ENCODE peak calls at places on chromosomes 6 and 20, in six cellular contexts. E is gastrocnemius medialis, R is adipocyte, J is left lung, Q is HAP-1, M is NT2/D1. Z is an unnamed sample.

GRCh38 chr20:7540923-7541322 is 399.3 kb downstream of the HAO1 start:
- DNase-seq in R (no peak), J (no peak), M (no peak), Q (no peak), E (no peak), Z (no peak)

GRCh38 chr6:27161946-27162603 is 85.4 kb upstream of the PRSS16 start:
- DNase-seq in E (no peak), M (no peak), J (no peak), Q (peak; percentile 51), R (peak; percentile 82), Z (no peak)

GRCh38 chr6:168700880-168701279 is 259.9 kb downstream of the SMOC2 start:
- DNase-seq in M (no peak), R (no peak), Q (no peak), E (no peak), J (no peak), Z (no peak)

GRCh38 chr6:53302678-53303360 is 45.9 kb downstream of the ELOVL5 start:
- DNase-seq in R (peak; percentile 68), M (no peak), Q (peak; percentile 34), J (no peak), E (no peak), Z (no peak)

GRCh38 chr6:24777227-24777626 is 2.5 kb downstream of the GMNN start:
- DNase-seq in E (no peak), R (peak; percentile 26), J (no peak), M (no peak), Q (no peak), Z (no peak)

GRCh38 chr6:89146748-89147715 is 1.2 kb downstream of the PM20D2 start:
- DNase-seq in E (peak; percentile 50), Q (peak; percentile 42), M (no peak), R (peak; percentile 59), J (no peak), Z (no peak)

GRCh38 chr6:56949925-56950495 is 4.9 kb upstream of the BEND6 start:
- DNase-seq in J (no peak), Q (peak; percentile 79), E (no peak), M (no peak), R (no peak), Z (no peak)

GRCh38 chr20:40798066-40798465 is 109.0 kb upstream of the MAFB start:
- DNase-seq in M (no peak), R (no peak), J (no peak), E (no peak), Q (no peak), Z (no peak)

GRCh38 chr6:48315051-48315719 is 204.2 kb upstream of the PTCHD4 start:
- DNase-seq in J (no peak), R (no peak), M (no peak), Q (no peak), E (no peak), Z (no peak)

GRCh38 chr6:163548624-163549023 is 134.1 kb downstream of the QKI start:
- DNase-seq in J (no peak), Q (no peak), M (no peak), R (no peak), E (no peak), Z (no peak)

GRCh38 chr6:7257521-7258230 is 55.3 kb downstream of the SSR1 start:
- DNase-seq in M (no peak), E (no peak), Q (no peak), R (no peak), J (no peak), Z (no peak)

GRCh38 chr20:56820984-56821383 is 191.9 kb downstream of the TFAP2C start:
- DNase-seq in Q (no peak), M (no peak), J (no peak), R (no peak), E (no peak), Z (no peak)

GRCh38 chr6:3850451-3851203 is 1.5 kb downstream of the FAM50B start:
- DNase-seq in E (no peak), R (no peak), Q (no peak), M (no peak), J (peak; percentile 81), Z (no peak)

GRCh38 chr6:10184408-10185187 is 230.3 kb downstream of the TFAP2A start:
- DNase-seq in E (no peak), M (no peak), R (no peak), Q (no peak), J (no peak), Z (no peak)

GRCh38 chr20:50911030-50911429 is 20.2 kb downstream of the ADNP start:
- DNase-seq in Q (no peak), M (no peak), R (peak; percentile 93), J (no peak), E (no peak), Z (no peak)

GRCh38 chr6:44868905-44869304 is 459.2 kb upstream of the RUNX2 start:
- DNase-seq in R (no peak), Q (no peak), E (no peak), M (no peak), J (no peak), Z (no peak)

GRCh38 chr6:142838821-142839685 is 105.9 kb downstream of the HIVEP2 start:
- DNase-seq in M (no peak), Q (no peak), E (no peak), J (no peak), R (no peak), Z (no peak)

GRCh38 chr6:17001188-17001587 is 100.7 kb upstream of the STMND1 start:
- DNase-seq in M (no peak), E (no peak), Q (no peak), J (no peak), R (no peak), Z (no peak)

GRCh38 chr20:37398750-37399621 is 53.0 kb downstream of the SRC start:
- DNase-seq in R (no peak), J (peak; percentile 74), M (no peak), Q (no peak), E (no peak), Z (no peak)

GRCh38 chr6:54068694-54069093 is 42.5 kb upstream of the MLIP start:
- DNase-seq in E (no peak), M (no peak), J (no peak), R (no peak), Q (no peak), Z (no peak)

GRCh38 chr6:9516207-9516606 is 898.7 kb downstream of the TFAP2A start:
- DNase-seq in E (no peak), J (no peak), R (peak; percentile 65), Q (no peak), M (no peak), Z (no peak)

GRCh38 chr6:21438237-21438985 is 155.1 kb upstream of the SOX4 start:
- DNase-seq in R (no peak), Q (no peak), J (no peak), E (no peak), M (no peak), Z (no peak)

GRCh38 chr6:30565772-30566171 is 5.5 kb upstream of the ABCF1 start:
- DNase-seq in M (no peak), E (no peak), J (no peak), R (no peak), Q (no peak), Z (no peak)

GRCh38 chr6:70669133-70669532 is 1.4 kb downstream of the SMAP1 start:
- DNase-seq in E (no peak), J (no peak), R (peak; percentile 33), Q (no peak), M (no peak), Z (no peak)

DNA sequence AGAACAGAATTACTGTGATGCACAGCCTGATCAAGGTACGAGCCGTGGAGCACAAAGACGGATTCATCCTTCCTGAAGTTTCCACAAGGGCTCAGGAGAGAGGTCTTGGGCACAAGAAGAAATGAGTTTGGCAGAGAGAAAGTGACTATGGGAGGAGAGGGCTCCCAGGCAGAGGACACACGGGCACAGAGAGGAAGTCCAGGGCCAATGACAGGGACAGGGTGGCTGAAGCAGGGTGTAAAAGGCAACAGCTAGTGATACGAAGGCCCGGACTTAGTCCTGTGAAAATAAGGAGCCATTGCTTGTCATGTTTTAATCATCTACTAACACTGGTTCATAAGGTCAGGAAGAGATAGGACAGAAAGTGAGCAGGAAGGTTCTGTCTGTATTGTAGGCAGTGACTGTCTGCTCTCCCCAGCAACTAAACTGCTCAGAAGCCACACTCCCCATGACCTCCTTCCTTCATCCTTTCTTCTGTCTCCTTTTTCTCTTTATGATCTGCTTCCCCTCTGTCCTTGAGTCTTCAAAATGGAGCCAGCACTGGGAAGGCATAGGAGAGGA is 204.7 kb upstream of the SHLD1 start:
- DNase-seq in E (no peak), J (no peak), Q (no peak), M (no peak), R (no peak), Z (no peak)
- H3K27me3 ChIP-seq in E (no peaks in the 10 kb centered on the region), J (no peaks in the 10 kb centered on the region), Q (no peaks in the 10 kb centered on the region), M (no peaks in the 10 kb centered on the region), R (no peaks in the 10 kb centered on the region), Z (no peaks in the 10 kb centered on the region)

GRCh38 chr6:31834704-31835375 is 7.3 kb downstream of the HSPA1B start:
- DNase-seq in J (peak; percentile 90), M (no peak), E (peak; percentile 72), R (peak; percentile 78), Q (peak; percentile 4), Z (no peak)
- H3K27me3 ChIP-seq in J (no peaks in the 10 kb centered on the region), M (no peaks in the 10 kb centered on the region), E (no peaks in the 10 kb centered on the region), R (no peaks in the 10 kb centered on the region), Q (no peaks in the 10 kb centered on the region), Z (no peaks in the 10 kb centered on the region)

GRCh38 chr20:62437430-62437829 is 10.1 kb upstream of the RBBP8NL start:
- DNase-seq in J (no peak), M (no peak), E (no peak), Q (no peak), R (no peak), Z (no peak)

GRCh38 chr20:62436692-62437091 is 9.4 kb upstream of the RBBP8NL start:
- DNase-seq in E (no peak), R (no peak), J (no peak), M (no peak), Q (no peak), Z (no peak)

GRCh38 chr20:62433655-62434054 is 6.3 kb upstream of the RBBP8NL start:
- DNase-seq in M (no peak), E (peak; percentile 37), Q (no peak), R (no peak), J (no peak), Z (no peak)

GRCh38 chr20:62430871-62431447 is 3.6 kb upstream of the RBBP8NL start:
- DNase-seq in E (no peak), J (no peak), M (no peak), Q (no peak), R (no peak), Z (no peak)

GRCh38 chr20:62434098-62434497 is 6.8 kb upstream of the RBBP8NL start:
- DNase-seq in R (no peak), Q (no peak), M (no peak), E (no peak), J (no peak), Z (no peak)
- H3K27me3 ChIP-seq in R (peaks cover 79% of the 10 kb centered on the region), Q (peaks cover 26% of the 10 kb centered on the region), M (peaks cover 11% of the 10 kb centered on the region), E (no peaks in the 10 kb centered on the region), J (peaks cover 61% of the 10 kb centered on the region), Z (no peaks in the 10 kb centered on the region)

GRCh38 chr6:90298459-90299053 is 1.9 kb upstream of the BACH2 start:
- DNase-seq in J (no peak), Q (no peak), M (no peak), R (no peak), E (no peak), Z (no peak)

GRCh38 chr6:90304308-90304707 is 7.7 kb upstream of the BACH2 start:
- DNase-seq in E (no peak), Q (no peak), R (no peak), J (no peak), M (no peak), Z (no peak)

GRCh38 chr6:90303037-90303436 is 6.4 kb upstream of the BACH2 start:
- DNase-seq in Q (no peak), J (no peak), R (no peak), E (no peak), M (no peak), Z (no peak)

GRCh38 chr6:90302320-90302719 is 5.7 kb upstream of the BACH2 start:
- DNase-seq in M (no peak), E (no peak), J (no peak), Q (no peak), R (no peak), Z (no peak)

GRCh38 chr6:90301816-90302215 is 5.2 kb upstream of the BACH2 start:
- DNase-seq in R (no peak), Q (no peak), M (no peak), E (no peak), J (no peak), Z (no peak)
- H3K27me3 ChIP-seq in R (peaks cover 15% of the 10 kb centered on the region), Q (peaks cover 53% of the 10 kb centered on the region), M (no peaks in the 10 kb centered on the region), E (no peaks in the 10 kb centered on the region), J (peaks cover 37% of the 10 kb centered on the region), Z (no peaks in the 10 kb centered on the region)

Z was measured in iPS DF 6.9.